ENCODE peak calls at places on chromosomes 4 and X, in ten cellular contexts. One of them, this sample, is unnamed.

GRCh38 chrX:39877919-39878318 is 219.8 kb downstream of the BCOR start:
- DNase-seq in Panc1: no peak
- DNase-seq in esophagus squamous epithelium: no peak
- DNase-seq in MM.1S: no peak
- DNase-seq in ELR: no peak
- DNase-seq in ecto neural progenitor cell: no peak
- DNase-seq in GM12864: no peak
- DNase-seq in stimulated activated naive CD4-positive, alpha-beta T cell: no peak
- DNase-seq in stimulated activated CD4-positive, alpha-beta T cell treated with anti-CD3 and anti-CD28 coated beads, Interleukin-1b, Interleukin-23, amount 100 ng/mL, for 1 hour: no peak
- DNase-seq in Peyer's patch: no peak
- DNase-seq in this sample: no peak

GRCh38 chr4:175935016-175935661 is 123.1 kb upstream of the GPM6A start:
- DNase-seq in esophagus squamous epithelium: no peak
- DNase-seq in MM.1S: no peak
- DNase-seq in stimulated activated CD4-positive, alpha-beta T cell treated with anti-CD3 and anti-CD28 coated beads, Interleukin-1b, Interleukin-23, amount 100 ng/mL, for 1 hour: no peak
- DNase-seq in Peyer's patch: no peak
- DNase-seq in GM12864: no peak
- DNase-seq in Panc1: no peak
- DNase-seq in ecto neural progenitor cell: no peak
- DNase-seq in ELR: peak
- DNase-seq in stimulated activated naive CD4-positive, alpha-beta T cell: no peak
- DNase-seq in this sample: no peak

GRCh38 chr4:28973591-28974350 is 1746.4 kb upstream of the PCDH7 start:
- DNase-seq in MM.1S: no peak
- DNase-seq in ELR: peak
- DNase-seq in stimulated activated CD4-positive, alpha-beta T cell treated with anti-CD3 and anti-CD28 coated beads, Interleukin-1b, Interleukin-23, amount 100 ng/mL, for 1 hour: no peak
- DNase-seq in GM12864: no peak
- DNase-seq in ecto neural progenitor cell: no peak
- DNase-seq in esophagus squamous epithelium: no peak
- DNase-seq in Panc1: no peak
- DNase-seq in Peyer's patch: no peak
- DNase-seq in stimulated activated naive CD4-positive, alpha-beta T cell: no peak
- DNase-seq in this sample: no peak

GRCh38 chr4:15476396-15476795 is 6.7 kb downstream of the CC2D2A start:
- DNase-seq in GM12864: no peak
- DNase-seq in ELR: no peak
- DNase-seq in Panc1: no peak
- DNase-seq in esophagus squamous epithelium: no peak
- DNase-seq in stimulated activated naive CD4-positive, alpha-beta T cell: no peak
- DNase-seq in stimulated activated CD4-positive, alpha-beta T cell treated with anti-CD3 and anti-CD28 coated beads, Interleukin-1b, Interleukin-23, amount 100 ng/mL, for 1 hour: no peak
- DNase-seq in ecto neural progenitor cell: no peak
- DNase-seq in Peyer's patch: no peak
- DNase-seq in MM.1S: no peak
- DNase-seq in this sample: no peak

GRCh38 chr4:164009435-164009834 is 514.9 kb downstream of the TMA16 start:
- DNase-seq in stimulated activated naive CD4-positive, alpha-beta T cell: no peak
- DNase-seq in ecto neural progenitor cell: no peak
- DNase-seq in stimulated activated CD4-positive, alpha-beta T cell treated with anti-CD3 and anti-CD28 coated beads, Interleukin-1b, Interleukin-23, amount 100 ng/mL, for 1 hour: no peak
- DNase-seq in Panc1: no peak
- DNase-seq in esophagus squamous epithelium: no peak
- DNase-seq in GM12864: no peak
- DNase-seq in ELR: no peak
- DNase-seq in Peyer's patch: no peak
- DNase-seq in MM.1S: no peak
- DNase-seq in this sample: no peak

GRCh38 chr4:1191621-1192020 is 19.2 kb upstream of the SPON2 start:
- DNase-seq in esophagus squamous epithelium: no peak
- DNase-seq in Peyer's patch: peak
- DNase-seq in stimulated activated CD4-positive, alpha-beta T cell treated with anti-CD3 and anti-CD28 coated beads, Interleukin-1b, Interleukin-23, amount 100 ng/mL, for 1 hour: no peak
- DNase-seq in MM.1S: no peak
- DNase-seq in ELR: no peak
- DNase-seq in Panc1: no peak
- DNase-seq in ecto neural progenitor cell: no peak
- DNase-seq in stimulated activated naive CD4-positive, alpha-beta T cell: no peak
- DNase-seq in GM12864: no peak
- DNase-seq in this sample: no peak

GRCh38 chr4:109465065-109465464 is 31.4 kb downstream of the SEC24B start:
- DNase-seq in MM.1S: no peak
- DNase-seq in Peyer's patch: no peak
- DNase-seq in Panc1: no peak
- DNase-seq in stimulated activated CD4-positive, alpha-beta T cell treated with anti-CD3 and anti-CD28 coated beads, Interleukin-1b, Interleukin-23, amount 100 ng/mL, for 1 hour: no peak
- DNase-seq in esophagus squamous epithelium: no peak
- DNase-seq in ecto neural progenitor cell: no peak
- DNase-seq in ELR: no peak
- DNase-seq in GM12864: no peak
- DNase-seq in stimulated activated naive CD4-positive, alpha-beta T cell: no peak
- DNase-seq in this sample: no peak

GRCh38 chrX:71577682-71578081 is 555 bp upstream of the GCNA start:
- DNase-seq in Panc1: no peak
- DNase-seq in esophagus squamous epithelium: no peak
- DNase-seq in GM12864: no peak
- DNase-seq in MM.1S: no peak
- DNase-seq in stimulated activated naive CD4-positive, alpha-beta T cell: no peak
- DNase-seq in Peyer's patch: no peak
- DNase-seq in stimulated activated CD4-positive, alpha-beta T cell treated with anti-CD3 and anti-CD28 coated beads, Interleukin-1b, Interleukin-23, amount 100 ng/mL, for 1 hour: no peak
- DNase-seq in ecto neural progenitor cell: no peak
- DNase-seq in ELR: no peak
- DNase-seq in this sample: no peak

GRCh38 chr4:91111556-91111955 is 984.4 kb downstream of the CCSER1 start:
- DNase-seq in stimulated activated naive CD4-positive, alpha-beta T cell: no peak
- DNase-seq in ecto neural progenitor cell: no peak
- DNase-seq in stimulated activated CD4-positive, alpha-beta T cell treated with anti-CD3 and anti-CD28 coated beads, Interleukin-1b, Interleukin-23, amount 100 ng/mL, for 1 hour: no peak
- DNase-seq in MM.1S: no peak
- DNase-seq in esophagus squamous epithelium: no peak
- DNase-seq in GM12864: no peak
- DNase-seq in Panc1: no peak
- DNase-seq in Peyer's patch: no peak
- DNase-seq in ELR: no peak
- DNase-seq in this sample: no peak

GRCh38 chr4:155889036-155889793 is 14.3 kb upstream of the TDO2 start:
- DNase-seq in MM.1S: no peak
- DNase-seq in Panc1: no peak
- DNase-seq in Peyer's patch: no peak
- DNase-seq in stimulated activated naive CD4-positive, alpha-beta T cell: no peak
- DNase-seq in GM12864: no peak
- DNase-seq in esophagus squamous epithelium: no peak
- DNase-seq in ELR: peak
- DNase-seq in ecto neural progenitor cell: no peak
- DNase-seq in stimulated activated CD4-positive, alpha-beta T cell treated with anti-CD3 and anti-CD28 coated beads, Interleukin-1b, Interleukin-23, amount 100 ng/mL, for 1 hour: no peak
- DNase-seq in this sample: no peak

GRCh38 chrX:132171478-132171877 is 43.7 kb upstream of the FRMD7 start:
- DNase-seq in MM.1S: no peak
- DNase-seq in stimulated activated CD4-positive, alpha-beta T cell treated with anti-CD3 and anti-CD28 coated beads, Interleukin-1b, Interleukin-23, amount 100 ng/mL, for 1 hour: no peak
- DNase-seq in GM12864: no peak
- DNase-seq in ecto neural progenitor cell: no peak
- DNase-seq in Panc1: no peak
- DNase-seq in esophagus squamous epithelium: no peak
- DNase-seq in ELR: no peak
- DNase-seq in Peyer's patch: no peak
- DNase-seq in stimulated activated naive CD4-positive, alpha-beta T cell: no peak
- DNase-seq in this sample: no peak

GRCh38 chr4:158530391-158530790 is 8.7 kb downstream of the RXFP1 start:
- DNase-seq in GM12864: no peak
- DNase-seq in MM.1S: no peak
- DNase-seq in stimulated activated naive CD4-positive, alpha-beta T cell: no peak
- DNase-seq in Peyer's patch: no peak
- DNase-seq in ELR: no peak
- DNase-seq in ecto neural progenitor cell: no peak
- DNase-seq in Panc1: no peak
- DNase-seq in esophagus squamous epithelium: no peak
- DNase-seq in stimulated activated CD4-positive, alpha-beta T cell treated with anti-CD3 and anti-CD28 coated beads, Interleukin-1b, Interleukin-23, amount 100 ng/mL, for 1 hour: no peak
- DNase-seq in this sample: no peak